ENCODE peak calls at places on chromosomes 2 and 18, in four cellular contexts. V is A549, J is upper lobe of right lung, K is brain microvascular endothelial cell. I is an unnamed sample.

GRCh38 chr2:10941383-10941782 is 29.6 kb downstream of the KCNF1 start:
- DNase-seq in J (no peak), K (no peak), V (no peak), I (no peak)

GRCh38 chr2:128780434-128781080 is 461.9 kb upstream of the HS6ST1 start:
- DNase-seq in J (peak), K (no peak), V (no peak), I (no peak)

GRCh38 chr18:50038448-50038847 is 156.5 kb downstream of the MYO5B start:
- DNase-seq in V (no peak), J (no peak), K (peak), I (no peak)

GRCh38 chr2:128498589-128498988 is 179.9 kb upstream of the HS6ST1 start:
- DNase-seq in V (no peak), K (no peak), J (peak), I (no peak)

GRCh38 chr2:44945676-44946427 is 4.3 kb downstream of the SIX3 start:
- DNase-seq in J (no peak), K (no peak), V (no peak), I (no peak)

GRCh38 chr18:23331091-23331920 is 121.8 kb upstream of the RIOK3 start:
- DNase-seq in K (no peak), V (no peak), J (peak), I (no peak)

GRCh38 chr2:84694088-84694622 is 177.9 kb downstream of the DNAH6 start:
- DNase-seq in V (no peak), K (no peak), J (no peak), I (no peak)

GRCh38 chr2:172449916-172450550 is 22.6 kb downstream of the ITGA6 start:
- DNase-seq in K (no peak), J (no peak), V (no peak), I (no peak)

GRCh38 chr2:217756375-217757107 is 246.3 kb downstream of the TNS1 start:
- DNase-seq in V (peak), K (peak), J (peak), I (peak)

GRCh38 chr18:3269241-3269640 is 7.3 kb downstream of the MYL12B start:
- DNase-seq in K (no peak), J (no peak), V (no peak), I (no peak)

GRCh38 chr18:12013186-12013916 is 32.0 kb downstream of the IMPA2 start:
- DNase-seq in K (no peak), J (no peak), V (no peak), I (no peak)

GRCh38 chr2:16055848-16056580 is 115.7 kb downstream of the MYCN start:
- DNase-seq in K (no peak), J (no peak), V (no peak), I (no peak)

GRCh38 chr2:72198532-72199241 is 51.0 kb upstream of the CYP26B1 start:
- DNase-seq in J (no peak), V (peak), K (peak), I (no peak)

GRCh38 chr2:79100301-79100700 is 12.5 kb upstream of the REG1B start:
- DNase-seq in K (no peak), J (no peak), V (no peak), I (no peak)

GRCh38 chr2:147424766-147425165 is 420.1 kb upstream of the ACVR2A start:
- DNase-seq in K (no peak), J (no peak), V (no peak), I (no peak)

GRCh38 chr2:177799531-177799930 is 273.0 kb downstream of the PDE11A start:
- DNase-seq in V (peak), K (no peak), J (no peak), I (no peak)

GRCh38 chr2:55952415-55952814 is 28.8 kb upstream of the EFEMP1 start:
- DNase-seq in V (no peak), J (no peak), K (no peak), I (no peak)

GRCh38 chr2:129623783-129624182 is 355.7 kb upstream of the RAB6C start:
- DNase-seq in V (no peak), J (no peak), K (no peak), I (no peak)

GRCh38 chr2:63048367-63049171 is 2.1 kb upstream of the OTX1 start:
- DNase-seq in J (no peak), V (no peak), K (no peak), I (no peak)

GRCh38 chr2:2158176-2158826 is 172.8 kb downstream of the MYT1L start:
- DNase-seq in J (no peak), K (no peak), V (no peak), I (no peak)

GRCh38 chr2:88751770-88752169 is 60.3 kb downstream of the RPIA start:
- DNase-seq in J (no peak), V (no peak), K (no peak), I (no peak)

GRCh38 chr2:102013200-102014040 is 21.7 kb downstream of the IL1R2 start:
- DNase-seq in V (no peak), K (no peak), J (no peak), I (no peak)

GRCh38 chr2:227780981-227781630 is 32.5 kb upstream of the CCL20 start:
- DNase-seq in J (no peak), K (no peak), V (no peak), I (no peak)

GRCh38 chr2:159030674-159031380 is 62.4 kb downstream of the TANC1 start:
- DNase-seq in J (no peak), V (peak), K (peak), I (peak)

GRCh38 chr2:120318626-120319025 is 27.3 kb upstream of the INHBB start:
- DNase-seq in V (no peak), K (no peak), J (no peak), I (peak)

GRCh38 chr2:234592541-234592940 is 95.7 kb upstream of the ARL4C start:
- DNase-seq in J (no peak), V (no peak), K (no peak), I (no peak)

DNA sequence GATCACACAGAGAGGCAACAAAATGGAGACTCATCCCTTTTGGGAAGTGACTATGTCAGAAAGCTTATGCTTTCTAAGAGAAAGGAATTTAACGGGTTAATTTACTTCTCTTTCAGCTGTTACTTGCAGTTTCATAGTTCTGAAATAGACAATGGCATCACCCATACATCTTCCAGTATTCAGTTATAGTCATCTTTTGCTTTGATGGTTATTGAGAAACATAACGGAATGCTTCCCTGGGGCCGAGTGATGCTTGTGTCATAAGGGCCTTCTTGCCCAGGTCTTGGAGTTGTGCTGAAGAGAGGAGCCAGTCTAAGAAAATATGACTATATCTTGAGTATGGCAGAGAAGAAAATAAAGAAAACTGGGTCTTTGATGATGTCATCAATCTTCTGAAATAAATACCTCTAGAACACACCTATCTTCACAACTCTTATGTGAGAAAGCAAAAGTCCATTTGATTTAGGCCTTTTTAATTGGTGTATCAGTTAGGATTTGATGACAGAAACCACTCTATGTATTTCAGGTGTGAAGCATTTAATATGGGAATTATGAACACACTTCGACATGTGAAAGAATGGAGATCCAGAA is 328.2 kb downstream of the LRRTM4 start:
- DNase-seq in V (no peak), J (no peak), K (no peak), I (no peak)
- TF ChIP-seq CTCF in V (no peak), J (no peak), K (no peak), I (no peak)

DNA sequence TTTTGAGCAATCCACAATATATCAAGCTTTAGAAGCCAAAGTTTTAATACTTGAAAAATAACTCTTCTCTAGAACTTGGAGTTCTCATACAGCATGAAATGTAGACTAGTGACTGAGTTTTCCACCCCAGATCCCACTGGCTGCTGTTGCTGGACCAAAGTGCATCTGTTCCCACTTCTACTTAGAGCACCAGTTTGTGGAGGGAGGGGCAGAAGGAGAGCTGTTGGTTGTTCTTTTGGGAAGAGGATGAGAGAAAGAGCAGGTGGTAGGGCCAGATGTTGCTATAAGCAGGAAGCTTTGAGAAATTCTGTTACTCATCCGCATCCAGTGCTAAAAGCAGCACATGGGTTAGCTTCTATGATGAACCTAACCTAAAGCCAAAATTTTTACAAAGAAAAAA is 59.0 kb downstream of the MBD2 start:
- DNase-seq in K (no peak), V (no peak), J (no peak), I (no peak)
- TF ChIP-seq CTCF in K (no peak), V (no peak), J (no peak), I (no peak)

DNA sequence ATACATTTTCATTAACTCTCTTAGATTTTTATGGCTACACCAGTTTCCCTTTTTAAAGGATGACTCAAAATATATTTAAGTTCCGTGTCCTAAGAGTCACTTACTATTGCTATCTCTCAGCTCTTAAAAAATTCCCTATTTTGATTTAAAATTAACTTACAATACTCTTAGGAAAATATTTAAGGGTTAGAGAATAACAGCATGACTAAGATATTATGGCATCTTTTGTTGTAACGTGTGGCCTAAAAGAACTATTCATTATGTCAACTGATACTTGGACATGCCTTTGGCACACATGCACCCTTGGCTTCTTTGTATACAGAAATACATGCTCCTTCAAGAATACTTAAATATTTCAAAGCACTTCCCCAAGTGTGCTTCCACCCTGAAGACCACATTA is 42.3 kb downstream of the SCN3A start:
- DNase-seq in J (no peak), K (peak), V (no peak), I (no peak)
- TF ChIP-seq CTCF in J (no peak), K (no peak), V (no peak), I (no peak)

GRCh38 chr2:196337618-196337953 is 166.2 kb upstream of the STK17B start:
- DNase-seq in V (no peak), K (no peak), J (no peak), I (no peak)
- TF ChIP-seq CTCF in V (no peak), K (no peak), J (peak), I (no peak)

GRCh38 chr2:70890469-70891065 is 45.1 kb upstream of the ATP6V1B1 start:
- DNase-seq in J (no peak), K (no peak), V (no peak), I (no peak)
- TF ChIP-seq CTCF in J (no peak), K (no peak), V (no peak), I (no peak)

GRCh38 chr2:151777487-151777886 is 43.2 kb upstream of the NEB start:
- DNase-seq in K (no peak), V (peak), J (no peak), I (no peak)
- TF ChIP-seq CTCF in K (peak), V (no peak), J (no peak), I (no peak)

GRCh38 chr2:199710551-199710950 is 140.4 kb downstream of the FTCDNL1 start:
- DNase-seq in V (no peak), K (no peak), J (no peak), I (no peak)

GRCh38 chr2:199707584-199708185 is 143.3 kb downstream of the FTCDNL1 start:
- DNase-seq in K (no peak), V (no peak), J (no peak), I (no peak)

GRCh38 chr2:199705538-199705937 is 145.5 kb downstream of the FTCDNL1 start:
- DNase-seq in K (no peak), V (no peak), J (no peak), I (no peak)

GRCh38 chr2:199703199-199703598 is 147.8 kb downstream of the FTCDNL1 start:
- DNase-seq in J (no peak), K (no peak), V (no peak), I (no peak)

GRCh38 chr2:199704358-199705238 is 146.4 kb downstream of the FTCDNL1 start:
- DNase-seq in J (no peak), K (peak), V (peak), I (no peak)
- TF ChIP-seq CTCF in J (peak), K (peak), V (peak), I (peak)

GRCh38 chr2:9325428-9325827 is 97.9 kb downstream of the ITGB1BP1 start:
- DNase-seq in V (no peak), J (no peak), K (no peak), I (no peak)
- TF ChIP-seq CTCF in V (no peak), J (no peak), K (no peak), I (no peak)

GRCh38 chr2:209413615-209414014 is 10.2 kb upstream of the MAP2 start:
- DNase-seq in J (no peak), V (no peak), K (no peak), I (no peak)
- TF ChIP-seq CTCF in J (no peak), V (no peak), K (no peak), I (no peak)

GRCh38 chr2:200587007-200587616 is 1.3 kb downstream of the AOX1 start:
- DNase-seq in K (no peak), J (no peak), V (no peak), I (no peak)

GRCh38 chr2:200584639-200585038 is 1.2 kb upstream of the AOX1 start:
- DNase-seq in K (no peak), V (no peak), J (no peak), I (no peak)

GRCh38 chr2:200585340-200585729 is 479 bp upstream of the AOX1 start:
- DNase-seq in V (no peak), K (no peak), J (no peak), I (no peak)

GRCh38 chr2:200586644-200586975 is 796 bp downstream of the AOX1 start:
- DNase-seq in K (no peak), V (no peak), J (no peak), I (no peak)

DNA sequence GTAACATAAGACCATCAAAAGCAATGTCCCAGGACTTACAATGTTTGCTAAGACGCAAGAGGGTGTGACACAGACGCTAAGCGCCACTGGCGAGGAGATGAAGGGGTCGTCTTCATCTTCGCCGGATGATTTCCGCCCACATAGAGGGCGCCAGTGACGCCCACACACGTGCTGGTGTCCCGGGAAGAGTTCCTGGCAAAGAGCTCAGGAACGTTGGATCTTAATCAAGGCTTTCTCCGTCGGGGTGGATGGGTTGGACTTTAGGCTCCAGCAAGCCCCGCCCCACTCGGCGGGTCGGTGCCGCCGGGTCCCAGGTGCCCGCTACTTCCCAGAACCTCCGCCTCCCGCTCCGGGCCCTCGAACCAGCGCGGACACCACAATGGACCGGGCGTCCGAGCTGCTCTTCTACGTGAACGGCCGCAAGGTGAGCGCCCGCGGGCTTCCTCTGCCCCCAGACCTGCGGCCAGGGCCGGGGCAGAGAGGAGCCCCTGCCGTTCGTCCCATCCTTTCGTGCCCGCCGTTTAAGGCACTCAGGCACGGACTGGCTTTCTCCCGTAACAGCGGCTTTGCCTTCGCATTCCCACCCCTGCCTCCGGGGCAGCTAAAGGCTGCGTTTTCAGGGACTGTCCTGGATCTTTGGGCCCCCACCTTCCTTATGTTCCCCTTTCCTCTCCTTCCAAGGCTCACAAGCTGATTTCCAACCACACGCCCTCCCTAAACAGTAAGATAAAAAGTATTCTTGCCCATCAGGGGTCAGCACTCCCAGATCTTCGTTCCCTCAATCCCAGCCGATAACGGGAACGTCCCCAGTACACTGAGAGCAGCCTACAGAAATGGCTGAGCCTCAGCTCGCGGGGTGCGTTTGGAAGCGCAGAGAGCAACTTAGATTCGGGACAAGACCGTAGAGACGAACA is at the start of gene AOX1:
- DNase-seq in V (no peak), K (peak), J (peak), I (peak)
- TF ChIP-seq CTCF in V (no peak), K (peak), J (no peak), I (no peak)

I was measured in left ventricle myocardium inferior.